ENCODE peak calls at places on chromosomes 7 and 10, in eight cellular contexts. I, A, C, X, Q, D, Y and V are unnamed samples.

GRCh38 chr7:73746378-73746777 is 7.8 kb upstream of the ABHD11 start:
- DNase-seq in Y (no peak), I (no peak), Q (no peak), X (no peak), A (no peak), D (no peak), C (no peak), V (no peak)

GRCh38 chr7:43693687-43694398 is 35.5 kb downstream of the COA1 start:
- DNase-seq in Y (peak), X (peak), A (no peak), Q (peak), D (peak), C (no peak), I (peak), V (no peak)

GRCh38 chr10:24240001-24240751 is 31.2 kb downstream of the KIAA1217 start:
- DNase-seq in A (no peak), Q (no peak), I (no peak), Y (peak), C (no peak), X (no peak), D (peak), V (no peak)

GRCh38 chr7:5279734-5280133 is 3.0 kb upstream of the SLC29A4 start:
- DNase-seq in Q (no peak), X (no peak), C (no peak), I (no peak), Y (no peak), A (no peak), D (no peak), V (no peak)

GRCh38 chr7:138000081-138000701 is 1.7 kb downstream of the CREB3L2 start:
- DNase-seq in X (peak), Y (peak), C (peak), Q (peak), I (peak), D (peak), A (no peak), V (no peak)

GRCh38 chr7:101538596-101539459 is 90.3 kb downstream of the MYL10 start:
- DNase-seq in D (peak), C (peak), I (peak), Y (peak), Q (peak), X (peak), A (peak), V (peak)

GRCh38 chr10:79101560-79101971 is 32.8 kb downstream of the ZMIZ1 start:
- DNase-seq in D (no peak), I (no peak), X (no peak), Y (no peak), C (no peak), A (no peak), Q (no peak), V (no peak)

GRCh38 chr7:30019960-30020359 is 6.5 kb downstream of the FKBP14 start:
- DNase-seq in Y (no peak), C (no peak), I (peak), A (no peak), X (peak), Q (no peak), D (no peak), V (no peak)

GRCh38 chr7:18262054-18262453 is 233.5 kb upstream of the HDAC9 start:
- DNase-seq in A (no peak), X (peak), C (no peak), Y (peak), I (no peak), D (peak), Q (no peak), V (no peak)

GRCh38 chr10:122526892-122527291 is 33.7 kb upstream of the DMBT1 start:
- DNase-seq in D (no peak), C (no peak), Y (no peak), Q (no peak), I (no peak), A (no peak), X (no peak), V (peak)
- TF ChIP-seq CTCF in D (no peak), C (no peak), Y (no peak), Q (no peak), I (no peak), A (no peak), X (no peak), V (no peak)

GRCh38 chr10:91743460-91743859 is 54.8 kb upstream of the TNKS2 start:
- DNase-seq in C (no peak), A (no peak), D (no peak), Q (no peak), Y (no peak), X (no peak), I (no peak), V (no peak)

GRCh38 chr10:91742189-91742588 is 56.0 kb upstream of the TNKS2 start:
- DNase-seq in C (no peak), A (no peak), Q (no peak), I (peak), D (no peak), Y (no peak), X (no peak), V (no peak)

GRCh38 chr10:91740353-91740924 is 57.8 kb upstream of the TNKS2 start:
- DNase-seq in Q (no peak), I (no peak), X (no peak), A (no peak), C (no peak), D (no peak), Y (no peak), V (no peak)

DNA sequence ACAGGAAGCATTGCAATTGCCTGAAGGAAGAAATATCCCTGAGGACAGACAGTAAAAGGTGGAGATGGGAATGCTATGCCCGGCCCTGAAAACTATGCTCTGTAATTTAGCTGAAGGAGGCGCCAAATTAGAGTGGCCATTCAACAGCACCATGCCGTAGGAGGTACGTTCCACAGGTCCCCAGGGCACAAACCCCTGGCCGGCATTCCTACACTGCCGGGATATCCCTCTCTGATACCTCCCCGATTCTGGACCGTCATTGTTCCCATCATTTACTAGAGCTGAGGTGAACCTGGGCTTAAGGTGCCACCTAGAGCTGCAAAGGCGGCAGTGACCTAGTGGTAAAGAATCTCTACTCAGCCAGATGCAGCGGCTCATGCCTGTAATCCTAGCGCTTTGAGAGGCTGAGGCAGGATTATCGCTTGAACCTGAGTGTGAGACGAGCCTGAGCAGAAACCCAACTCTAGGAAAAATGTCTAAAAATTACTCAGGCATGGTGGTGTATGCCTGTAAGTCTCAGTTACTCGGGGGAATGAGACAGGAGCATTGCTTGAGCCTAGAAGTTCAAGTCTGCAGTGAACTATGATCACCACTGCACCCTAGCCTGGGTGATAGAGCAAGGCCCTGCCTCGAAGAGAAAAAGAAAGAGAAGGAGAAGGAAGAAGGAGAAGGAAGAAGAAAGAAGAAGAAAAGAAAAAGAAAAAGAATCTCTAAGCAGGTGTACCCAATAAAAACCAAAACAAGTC is 53.0 kb upstream of the TNKS2 start:
- DNase-seq in I (no peak), Q (no peak), X (peak), Y (peak), C (no peak), D (peak), A (peak), V (no peak)
- TF ChIP-seq CTCF in I (peak), Q (peak), X (no peak), Y (peak), C (peak), D (peak), A (peak), V (peak)

DNA sequence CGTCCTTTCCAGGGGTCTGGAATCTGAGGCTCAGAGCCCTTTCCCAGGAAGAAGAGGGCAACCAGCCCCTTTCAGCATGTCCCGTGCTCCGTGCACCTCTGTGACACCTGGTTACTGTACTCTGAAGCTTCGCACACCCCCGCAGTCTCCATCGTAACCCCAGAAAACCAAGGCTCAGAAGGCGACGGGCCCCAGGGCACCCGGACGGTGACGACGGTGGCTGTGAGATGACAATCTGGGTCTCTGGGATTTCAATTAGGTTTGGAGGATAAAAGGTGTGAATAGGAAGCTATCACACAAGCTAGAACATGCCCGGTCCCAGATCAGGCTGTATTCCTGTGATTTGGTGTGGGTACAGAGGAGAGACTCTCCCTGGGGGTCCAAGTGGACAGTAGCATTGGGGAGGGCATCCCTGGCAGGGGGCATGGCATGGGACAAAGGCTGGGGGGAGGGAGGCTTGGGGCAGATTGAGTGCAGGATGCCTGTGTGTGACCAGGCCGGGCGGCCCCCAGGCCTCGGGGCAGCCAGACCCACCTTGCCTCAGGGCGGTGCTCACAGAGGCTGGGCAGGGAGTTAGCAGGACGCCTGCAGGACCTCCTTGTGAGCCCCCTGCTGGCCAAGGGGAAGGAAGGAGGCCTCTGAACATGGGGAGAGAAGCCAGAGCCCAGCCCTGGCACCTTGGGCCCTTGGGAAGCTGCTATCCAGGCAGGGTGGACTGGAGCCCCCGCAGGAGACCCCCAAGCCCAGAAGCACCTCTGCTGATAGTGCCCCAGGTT is 23.4 kb upstream of the PSMG3 start:
- DNase-seq in X (no peak), D (peak), C (no peak), I (no peak), Y (peak), A (no peak), Q (no peak), V (no peak)
- TF ChIP-seq CTCF in X (no peak), D (no peak), C (peak), I (peak), Y (peak), A (peak), Q (peak), V (peak)

DNA sequence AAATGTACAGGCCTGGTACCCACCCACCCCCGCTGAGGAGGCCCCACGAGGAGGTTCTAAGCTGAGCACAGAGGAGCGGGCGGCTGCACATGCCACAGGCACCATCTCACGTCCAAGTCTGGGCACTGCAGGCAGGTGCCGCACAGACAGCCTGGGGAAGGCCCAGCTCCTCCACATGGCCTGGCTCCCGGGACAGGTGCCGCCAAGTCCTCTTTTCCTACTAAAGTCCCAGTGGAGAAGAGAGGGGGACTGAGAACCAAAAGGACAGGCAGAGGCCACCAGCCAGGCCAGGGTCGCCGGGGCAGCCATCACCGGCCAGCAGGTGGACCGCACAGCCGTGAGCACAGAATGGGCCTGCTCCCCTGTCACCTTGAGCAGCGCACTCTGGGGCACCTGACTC is 91.1 kb downstream of the MAD1L1 start:
- DNase-seq in D (no peak), A (no peak), Y (no peak), I (no peak), C (no peak), X (no peak), Q (no peak), V (no peak)
- TF ChIP-seq CTCF in D (no peak), A (no peak), Y (no peak), I (no peak), C (no peak), X (no peak), Q (no peak), V (no peak)

DNA sequence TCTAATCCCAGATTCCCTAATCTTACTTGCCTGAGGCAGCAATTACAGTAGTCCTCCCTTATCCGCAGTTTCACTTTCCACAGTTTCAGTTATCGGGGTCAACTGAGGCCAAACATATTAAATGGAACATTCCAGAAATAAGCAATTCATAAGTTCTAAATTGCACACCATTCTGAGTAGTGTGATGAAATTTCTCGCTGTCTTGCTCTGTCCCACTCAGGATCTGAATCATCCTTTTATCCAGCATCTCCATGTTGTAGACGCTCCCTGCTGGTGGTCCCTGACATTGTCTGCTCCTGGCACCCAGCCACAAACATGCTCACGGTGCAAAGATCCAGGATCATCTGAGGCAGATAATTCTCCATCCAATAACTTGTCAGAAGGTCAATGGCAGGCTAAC is 128.7 kb upstream of the CXCL12 start:
- DNase-seq in I (peak), C (no peak), X (peak), Q (peak), Y (peak), D (peak), A (no peak), V (no peak)
- TF ChIP-seq CTCF in I (no peak), C (no peak), X (no peak), Q (peak), Y (peak), D (no peak), A (no peak), V (no peak)